ENCODE peak calls at places on chromosomes 2 and 18, in eight cellular contexts. B is stimulated activated CD4-positive, alpha-beta T cell treated with anti-CD3 and anti-CD28 coated beads, Interleukin-1b, Interleukin-23, amount 100 ng/mL, for 24 hours; Q is KG1; P is AG04450; C is HuH-7.5; A is SK-MEL-5; D is NCI-H1105; I is uterus. H is an unnamed sample.

GRCh38 chr2:46471-47345 is at the start of gene FAM110C:
- DNase-seq in C (no peak), Q (no peak), P (no peak), A (no peak), B (no peak), D (peak), I (peak), H (no peak)

GRCh38 chr2:30653847-30654246 is 153.4 kb downstream of the CAPN13 start:
- DNase-seq in P (no peak), D (no peak), Q (no peak), I (no peak), A (peak), B (no peak), C (no peak), H (no peak)

GRCh38 chr2:182649316-182649715 is 66.7 kb upstream of the DNAJC10 start:
- DNase-seq in D (no peak), B (no peak), I (no peak), A (peak), Q (no peak), P (no peak), C (peak), H (peak)

GRCh38 chr2:133892352-133892913 is 324.2 kb upstream of the NCKAP5 start:
- DNase-seq in A (no peak), B (no peak), C (no peak), P (no peak), Q (no peak), I (no peak), D (no peak), H (no peak)

GRCh38 chr2:55108456-55108855 is 58.2 kb upstream of the RTN4 start:
- DNase-seq in B (no peak), A (no peak), I (no peak), C (no peak), Q (no peak), D (no peak), P (no peak), H (no peak)

GRCh38 chr2:20526666-20527065 is 79.8 kb downstream of the RHOB start:
- DNase-seq in Q (no peak), I (no peak), D (peak), A (no peak), P (no peak), C (no peak), B (no peak), H (no peak)

GRCh38 chr2:146317959-146318358 is 1526.9 kb upstream of the ACVR2A start:
- DNase-seq in B (no peak), C (no peak), P (peak), I (no peak), A (no peak), D (no peak), Q (no peak), H (peak)

GRCh38 chr18:65567372-65567771 is 183.4 kb upstream of the CDH7 start:
- DNase-seq in B (no peak), A (peak), C (no peak), D (no peak), Q (no peak), I (no peak), P (no peak), H (peak)

GRCh38 chr2:1420746-1421480 is 7.7 kb downstream of the TPO start:
- DNase-seq in A (no peak), D (no peak), I (no peak), C (no peak), B (no peak), Q (no peak), P (no peak), H (no peak)

GRCh38 chr2:176284451-176285049 is 15.3 kb downstream of the MTX2 start:
- DNase-seq in Q (no peak), A (no peak), I (no peak), C (no peak), B (no peak), P (no peak), D (no peak), H (no peak)

GRCh38 chr2:10079931-10080535 is at the start of gene CYS1:
- DNase-seq in B (no peak), P (no peak), I (no peak), Q (no peak), C (peak), D (no peak), A (peak), H (no peak)

GRCh38 chr2:65186872-65187851 is 40.5 kb upstream of the ACTR2 start:
- DNase-seq in P (peak), D (peak), C (peak), A (peak), B (peak), Q (peak), I (peak), H (peak)

GRCh38 chr18:9638886-9639285 is 24.5 kb upstream of the PPP4R1 start:
- DNase-seq in C (no peak), I (no peak), B (no peak), A (no peak), Q (no peak), D (peak), P (no peak), H (no peak)

GRCh38 chr2:66305714-66306113 is 129.2 kb upstream of the MEIS1 start:
- DNase-seq in I (no peak), C (no peak), Q (no peak), A (peak), P (no peak), B (no peak), D (peak), H (peak)

GRCh38 chr2:112137516-112138142 is 556 bp upstream of the FBLN7 start:
- DNase-seq in A (no peak), B (no peak), I (no peak), P (no peak), Q (no peak), C (no peak), D (no peak), H (no peak)

GRCh38 chr18:6370886-6371635 is 43.6 kb downstream of the L3MBTL4 start:
- DNase-seq in P (no peak), Q (no peak), B (no peak), C (no peak), A (no peak), D (peak), I (no peak), H (no peak)

GRCh38 chr2:105100064-105100840 is 62.4 kb downstream of the MRPS9 start:
- DNase-seq in B (no peak), P (no peak), I (no peak), D (no peak), A (no peak), Q (no peak), C (no peak), H (no peak)

GRCh38 chr2:168912466-168913170 is 11.5 kb downstream of the G6PC2 start:
- DNase-seq in B (no peak), A (no peak), P (no peak), C (no peak), D (peak), I (no peak), Q (no peak), H (peak)

GRCh38 chr18:63365909-63366269 is 1.1 kb downstream of the KDSR start:
- DNase-seq in A (no peak), B (no peak), I (no peak), D (no peak), Q (no peak), P (no peak), C (no peak), H (peak)

GRCh38 chr2:128790541-128790944 is 471.9 kb upstream of the HS6ST1 start:
- DNase-seq in Q (no peak), I (no peak), C (no peak), P (no peak), A (no peak), B (no peak), D (no peak), H (no peak)

GRCh38 chr18:50674307-50674706 is 114.4 kb downstream of the MAPK4 start:
- DNase-seq in P (no peak), A (no peak), C (no peak), D (no peak), B (no peak), I (no peak), Q (no peak), H (no peak)

GRCh38 chr2:96828436-96828835 is 12.4 kb downstream of the CNNM3 start:
- DNase-seq in B (no peak), A (no peak), D (no peak), C (no peak), P (no peak), I (no peak), Q (no peak), H (no peak)

H was measured in A673.